ENCODE peak calls at places on chromosomes 11 and 22, in four cellular contexts. C is A549, V is AG04450, N is upper lobe of left lung. Y is an unnamed sample.

GRCh38 chr11:117597083-117597482 is 199.9 kb downstream of the DSCAML1 start:
- DNase-seq in V (no peak), C (peak), N (no peak), Y (no peak)

GRCh38 chr11:62573006-62573591 is 592 bp downstream of the EEF1G start:
- DNase-seq in C (no peak), V (no peak), N (no peak), Y (no peak)

GRCh38 chr22:28075260-28075981 is 156.4 kb upstream of the PITPNB start:
- DNase-seq in C (peak), V (peak), N (peak), Y (peak)

GRCh38 chr22:36734171-36735058 is 30.9 kb upstream of the CACNG2 start:
- DNase-seq in V (no peak), C (no peak), N (no peak), Y (no peak)

GRCh38 chr11:72787262-72788104 is 6.4 kb downstream of the STARD10 start:
- DNase-seq in N (no peak), V (no peak), C (peak), Y (no peak)

GRCh38 chr11:131977854-131978253 is 607.4 kb downstream of the NTM start:
- DNase-seq in N (no peak), C (no peak), V (peak), Y (no peak)

GRCh38 chr11:28289444-28289843 is 181.3 kb downstream of the METTL15 start:
- DNase-seq in N (no peak), V (no peak), C (no peak), Y (no peak)

GRCh38 chr22:44436656-44437492 is 61.2 kb downstream of the RTL6 start:
- DNase-seq in N (no peak), C (no peak), V (no peak), Y (no peak)

GRCh38 chr11:77407613-77408012 is 66.3 kb downstream of the PAK1 start:
- DNase-seq in N (peak), C (peak), V (peak), Y (no peak)

DNA sequence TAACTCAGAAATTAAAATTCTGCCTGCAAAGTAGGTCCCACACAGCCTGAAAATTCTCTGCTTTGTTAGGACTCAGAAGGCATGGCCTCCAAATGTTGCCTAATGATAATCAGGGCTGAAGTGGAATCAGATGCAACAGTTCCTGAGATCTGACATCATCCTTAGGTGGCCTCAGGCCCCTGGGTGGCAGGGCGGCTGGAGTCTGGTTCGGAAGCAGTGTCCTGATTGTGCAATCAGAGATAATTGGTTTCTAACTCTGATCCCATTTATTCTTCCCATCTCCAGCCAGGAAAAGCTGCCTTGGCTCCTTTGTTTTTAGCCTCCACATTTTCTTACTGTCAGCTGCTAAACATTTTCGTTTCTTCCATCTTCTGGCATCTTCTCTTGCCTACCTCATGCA is 399.2 kb downstream of the OPCML start:
- DNase-seq in C (no peak), V (no peak), N (no peak), Y (no peak)
- TF ChIP-seq CTCF in C (no peak), V (no peak), N (no peak), Y (no peak)

GRCh38 chr11:36567684-36568083 is at the start of gene RAG1:
- DNase-seq in V (no peak), C (no peak), N (no peak), Y (no peak)
- H3K4me3 ChIP-seq in V (no peak), C (no peak), N (no peak), Y (no peak)

GRCh38 chr11:73981051-73981805 is 1.4 kb downstream of the UCP2 start:
- DNase-seq in N (peak), V (no peak), C (no peak), Y (no peak)
- H3K27ac ChIP-seq in N (peak), V (no peak), C (peak), Y (peak)

DNA sequence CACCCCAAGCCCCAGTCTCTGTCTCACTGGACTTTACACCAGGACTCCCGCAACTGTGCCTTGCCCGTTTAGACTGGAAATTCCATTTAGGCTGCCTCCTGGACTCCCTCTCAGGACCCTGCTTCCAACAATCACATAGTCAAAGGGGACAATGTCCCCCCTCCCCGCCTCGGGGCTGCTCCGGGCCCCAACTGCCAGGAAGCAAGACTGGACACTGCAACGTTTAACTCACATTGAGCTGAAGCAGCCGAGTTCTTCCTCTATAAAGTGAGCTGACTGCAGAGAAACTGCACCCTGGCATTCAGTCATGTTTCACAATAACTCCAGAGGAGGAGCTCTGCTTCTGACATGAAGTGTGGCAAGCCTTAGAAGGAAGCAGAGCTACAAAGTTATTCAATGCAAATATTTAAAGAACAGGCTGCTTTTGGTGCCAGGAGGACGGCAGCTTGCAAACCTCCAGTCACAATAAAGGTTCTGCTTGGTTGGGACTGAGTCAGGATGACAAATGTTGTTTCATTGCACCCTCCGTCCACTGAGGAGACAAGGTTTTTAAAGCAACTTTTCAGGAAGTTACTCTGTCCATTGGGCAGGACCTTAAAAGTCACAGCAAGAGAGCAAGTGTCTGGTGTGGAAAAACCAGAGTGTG is 19.9 kb downstream of the PACSIN2 start:
- DNase-seq in V (peak), C (peak), N (peak), Y (peak)
- TF ChIP-seq CTCF in V (no peak), C (no peak), N (no peak), Y (no peak)

GRCh38 chr11:64893194-64894069 is 15.0 kb upstream of the EHD1 start:
- DNase-seq in C (peak), N (no peak), V (no peak), Y (no peak)

GRCh38 chr11:64891215-64891848 is 12.9 kb upstream of the EHD1 start:
- DNase-seq in N (no peak), C (no peak), V (no peak), Y (no peak)

GRCh38 chr11:64892838-64893193 is 14.4 kb upstream of the EHD1 start:
- DNase-seq in N (no peak), V (no peak), C (no peak), Y (no peak)

GRCh38 chr11:64891880-64892279 is 13.5 kb upstream of the EHD1 start:
- DNase-seq in V (no peak), N (no peak), C (no peak), Y (no peak)

DNA sequence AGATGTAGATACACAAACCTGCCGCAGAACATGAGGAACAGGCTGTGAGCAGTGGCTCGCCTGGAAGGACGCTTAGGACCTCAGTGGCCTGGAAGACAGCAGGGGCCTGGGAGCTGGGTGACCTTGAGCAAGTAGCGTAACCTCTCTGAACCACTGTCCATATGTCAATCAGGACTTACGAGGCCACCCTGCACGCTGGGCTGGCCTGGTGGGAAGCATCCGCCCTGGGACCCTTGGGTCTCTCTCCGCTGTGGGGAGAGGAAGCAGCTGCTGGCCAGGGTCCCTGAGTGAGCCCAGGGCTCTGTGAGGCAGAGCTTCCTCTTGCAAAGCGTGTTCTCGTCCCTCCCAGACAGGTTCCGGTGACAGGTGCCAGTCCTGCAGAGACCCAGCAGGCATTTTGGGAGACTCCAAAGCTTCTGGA is 14.0 kb upstream of the EHD1 start:
- DNase-seq in N (no peak), C (no peak), V (no peak), Y (no peak)
- H3K4me3 ChIP-seq in N (no peak), C (peak), V (no peak), Y (no peak)

DNA sequence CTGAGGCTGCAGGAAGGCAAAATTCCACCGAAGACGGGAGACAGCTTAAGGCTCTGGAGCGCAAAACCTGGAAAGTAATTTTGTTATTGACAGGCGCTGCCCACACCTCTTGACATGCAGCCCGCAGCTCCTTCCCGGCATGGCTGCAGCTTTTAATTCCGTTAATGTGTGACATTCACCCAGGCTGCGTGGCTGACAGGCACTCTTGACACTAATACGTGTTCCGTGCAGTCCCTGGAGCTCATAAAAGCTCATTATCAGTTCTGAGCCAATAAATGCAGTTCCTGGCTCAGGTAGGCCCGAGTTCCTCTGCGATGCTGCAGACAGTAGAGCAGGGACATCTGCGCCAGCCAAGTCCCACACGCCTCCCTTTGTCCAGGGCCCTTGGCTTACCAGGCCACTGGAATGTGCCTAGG is 34.8 kb downstream of the TSPAN18 start:
- DNase-seq in C (no peak), V (no peak), N (no peak), Y (peak)
- H3K27ac ChIP-seq in C (no peak), V (no peak), N (no peak), Y (no peak)

GRCh38 chr11:107683070-107683469 is 28.8 kb downstream of the SLN start:
- DNase-seq in C (no peak), N (no peak), V (no peak), Y (no peak)

GRCh38 chr11:107688322-107688918 is 23.4 kb downstream of the SLN start:
- DNase-seq in C (no peak), V (no peak), N (no peak), Y (no peak)

GRCh38 chr11:107682182-107682971 is 29.5 kb downstream of the SLN start:
- DNase-seq in C (no peak), N (no peak), V (no peak), Y (no peak)

GRCh38 chr11:107679255-107680024 is 32.4 kb downstream of the SLN start:
- DNase-seq in V (no peak), N (no peak), C (no peak), Y (no peak)

DNA sequence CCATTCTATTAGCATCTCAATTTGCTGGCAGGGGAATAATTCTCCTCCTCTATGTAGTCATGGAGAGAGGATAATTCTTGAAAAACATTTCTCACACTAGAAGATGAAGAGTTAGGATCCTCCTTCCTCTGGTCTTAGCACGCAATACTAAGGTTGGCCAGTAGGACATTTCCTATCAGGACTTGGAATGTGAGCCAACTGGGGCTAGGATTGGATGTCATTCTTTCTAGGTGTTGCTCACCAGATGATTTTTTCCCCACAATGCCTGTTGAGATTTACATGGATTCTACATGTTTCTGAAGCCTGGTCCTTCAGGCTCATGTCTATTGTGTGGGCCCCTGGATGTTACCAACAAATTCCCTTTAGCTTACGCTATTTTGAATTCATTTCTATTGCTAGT is 28.0 kb downstream of the SLN start:
- DNase-seq in N (no peak), V (no peak), C (peak), Y (no peak)
- TF ChIP-seq CTCF in N (no peak), V (peak), C (no peak), Y (no peak)

Y was measured in lower lobe of right lung.